ENCODE peak calls at places on chromosomes 12 and 14, in nine cellular contexts. Z, A, P, R, T, O, L, S and G are unnamed samples.

GRCh38 chr12:10210225-10210624 is 2.5 kb upstream of the GABARAPL1 start:
- DNase-seq in A (no peak), P (no peak), L (no peak), S (no peak), T (no peak), Z (no peak), O (no peak), R (no peak), G (no peak)

GRCh38 chr12:10853746-10854145 is 4.5 kb upstream of the PRR4 start:
- DNase-seq in L (no peak), O (no peak), T (no peak), S (no peak), A (no peak), P (no peak), Z (no peak), R (no peak), G (no peak)

GRCh38 chr12:23952071-23952470 is 2.6 kb upstream of the SOX5 start:
- DNase-seq in R (no peak), S (no peak), Z (no peak), O (no peak), L (no peak), T (no peak), P (no peak), A (no peak), G (no peak)

GRCh38 chr14:29927596-29928341 is at the start of gene PRKD1:
- DNase-seq in P (no peak), A (peak), T (peak), L (peak), S (peak), Z (peak), R (peak), O (peak), G (peak)

GRCh38 chr12:93540506-93540905 is 32.0 kb upstream of the SOCS2 start:
- DNase-seq in Z (no peak), A (no peak), S (no peak), O (no peak), L (no peak), T (no peak), P (no peak), R (no peak), G (no peak)

GRCh38 chr12:52506858-52507715 is 13.1 kb downstream of the KRT5 start:
- DNase-seq in T (no peak), Z (no peak), R (no peak), O (no peak), L (no peak), P (peak), A (peak), S (no peak), G (no peak)

GRCh38 chr14:101075801-101076413 is 172.4 kb upstream of the RTL1 start:
- DNase-seq in Z (peak), A (no peak), T (no peak), P (no peak), S (peak), R (no peak), L (no peak), O (no peak), G (no peak)

GRCh38 chr14:78010688-78011087 is 159.5 kb upstream of the NRXN3 start:
- DNase-seq in A (peak), P (no peak), Z (no peak), S (no peak), T (no peak), L (no peak), R (no peak), O (no peak), G (no peak)

GRCh38 chr12:118064608-118065007 is 3.6 kb upstream of the WSB2 start:
- DNase-seq in P (no peak), Z (no peak), O (no peak), S (no peak), A (no peak), R (no peak), L (no peak), T (no peak), G (no peak)

GRCh38 chr12:15278816-15279658 is 43.3 kb upstream of the PTPRO start:
- DNase-seq in S (peak), R (peak), A (peak), O (peak), P (no peak), T (peak), Z (peak), L (no peak), G (peak)

GRCh38 chr14:104450811-104451401 is 128.7 kb upstream of the C14orf180 start:
- DNase-seq in S (peak), T (peak), Z (peak), O (peak), P (no peak), L (no peak), A (no peak), R (no peak), G (no peak)

GRCh38 chr12:14768823-14769405 is 34.4 kb downstream of the WBP11 start:
- DNase-seq in P (no peak), L (no peak), T (no peak), Z (no peak), S (peak), A (peak), O (peak), R (peak), G (peak)

GRCh38 chr12:85029456-85029855 is 6.6 kb downstream of the TSPAN19 start:
- DNase-seq in R (no peak), O (no peak), Z (no peak), L (no peak), S (no peak), P (no peak), A (peak), T (no peak), G (no peak)

GRCh38 chr12:120388711-120389431 is 19.9 kb upstream of the MSI1 start:
- DNase-seq in P (no peak), Z (no peak), S (no peak), R (no peak), T (no peak), O (no peak), L (no peak), A (no peak), G (no peak)

GRCh38 chr12:49296836-49297694 is 2.1 kb downstream of the PRPH start:
- DNase-seq in R (peak), T (peak), O (peak), S (peak), Z (peak), L (no peak), A (no peak), P (no peak), G (peak)

GRCh38 chr12:89461649-89462612 is 62.7 kb downstream of the GALNT4 start:
- DNase-seq in Z (no peak), R (no peak), O (no peak), S (no peak), P (peak), L (no peak), A (peak), T (no peak), G (no peak)
- H3K4me3 ChIP-seq in Z (peak), R (no peak), O (no peak), S (no peak), P (no peak), L (no peak), A (peak), T (no peak), G (no peak)

GRCh38 chr12:75816892-75817291 is 214.7 kb downstream of the PHLDA1 start:
- DNase-seq in S (no peak), O (no peak), A (peak), R (no peak), P (no peak), Z (no peak), L (no peak), T (no peak), G (no peak)
- TF ChIP-seq CTCF in S (no peak), O (no peak), A (no peak), R (peak), P (no peak), Z (no peak), L (peak), T (no peak), G (no peak)

DNA sequence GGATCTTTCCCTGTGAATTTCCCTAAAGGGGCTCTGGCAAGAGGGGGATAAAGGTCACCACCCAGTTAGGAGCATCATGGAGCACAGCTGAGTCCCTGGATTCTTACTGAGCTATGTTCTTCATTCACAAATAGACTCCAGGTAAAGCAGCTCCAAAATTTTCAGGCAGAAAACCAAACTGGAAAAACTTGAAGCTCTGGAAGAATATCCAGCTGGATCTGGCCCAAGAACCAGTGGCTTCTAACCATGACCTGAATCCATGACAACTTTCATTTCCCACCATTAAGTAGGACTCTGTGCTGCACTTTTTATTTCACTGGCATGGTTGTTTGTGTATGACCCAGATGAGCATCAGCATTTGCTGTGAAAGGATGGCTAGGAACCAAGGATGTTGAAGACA is 180.4 kb upstream of the FKBP4 start:
- DNase-seq in P (no peak), L (no peak), A (no peak), S (no peak), O (no peak), Z (no peak), R (no peak), T (no peak), G (no peak)
- H3K4me3 ChIP-seq in P (no peak), L (no peak), A (no peak), S (no peak), O (no peak), Z (no peak), R (no peak), T (no peak), G (no peak)

GRCh38 chr14:34365309-34365915 is 96.6 kb downstream of the SPTSSA start:
- DNase-seq in S (no peak), T (no peak), A (no peak), O (no peak), P (no peak), Z (no peak), L (no peak), R (no peak), G (no peak)
- TF ChIP-seq CTCF in S (peak), T (no peak), A (peak), O (no peak), P (peak), Z (peak), L (peak), R (peak), G (no peak)

GRCh38 chr14:36580856-36581831 is 1.3 kb downstream of the NKX2-8 start:
- DNase-seq in L (no peak), A (peak), T (no peak), O (no peak), S (peak), P (no peak), R (peak), Z (peak), G (no peak)
- H3K4me3 ChIP-seq in L (no peak), A (peak), T (peak), O (peak), S (peak), P (peak), R (no peak), Z (peak), G (no peak)

GRCh38 chr12:105570944-105571343 is 240.5 kb downstream of the C12orf75 start:
- DNase-seq in Z (no peak), T (no peak), R (no peak), S (no peak), L (no peak), O (no peak), A (no peak), P (no peak), G (no peak)

GRCh38 chr12:105574056-105574715 is 243.7 kb downstream of the C12orf75 start:
- DNase-seq in R (no peak), L (no peak), Z (no peak), T (no peak), P (no peak), O (no peak), S (no peak), A (peak), G (no peak)

GRCh38 chr12:105569886-105570285 is 239.4 kb downstream of the C12orf75 start:
- DNase-seq in L (no peak), A (peak), T (no peak), O (no peak), R (no peak), S (no peak), Z (no peak), P (no peak), G (no peak)

DNA sequence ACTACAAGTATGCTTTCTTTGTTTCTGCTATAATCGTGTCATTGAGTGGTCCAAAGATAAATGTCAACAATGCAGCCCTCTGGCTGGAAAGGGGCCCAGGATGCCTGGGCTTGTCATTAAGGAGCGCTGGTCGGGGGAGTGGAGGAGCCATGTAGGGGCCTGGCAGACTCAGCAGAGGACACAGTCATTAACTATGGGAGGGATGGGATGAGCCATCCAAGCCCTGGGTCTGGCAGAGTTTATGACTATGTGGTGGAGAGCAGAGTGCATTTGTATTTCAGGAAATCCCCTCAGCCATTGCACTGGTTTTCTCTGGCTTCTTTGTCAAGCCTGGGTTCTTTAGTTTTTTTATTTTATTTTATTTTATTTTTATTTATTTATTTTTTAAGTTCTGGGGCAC is 243.1 kb downstream of the C12orf75 start:
- DNase-seq in A (peak), L (no peak), R (no peak), Z (no peak), O (no peak), S (no peak), P (no peak), T (no peak), G (no peak)
- TF ChIP-seq CTCF in A (no peak), L (no peak), R (no peak), Z (no peak), O (no peak), S (no peak), P (no peak), T (no peak), G (no peak)

GRCh38 chr14:59154383-59154782 is 34.1 kb upstream of the DAAM1 start:
- DNase-seq in A (no peak), S (no peak), P (no peak), Z (no peak), L (no peak), O (no peak), T (no peak), R (no peak), G (no peak)
- H3K4me3 ChIP-seq in A (no peak), S (no peak), P (no peak), Z (no peak), L (no peak), O (no peak), T (no peak), R (no peak), G (no peak)

GRCh38 chr12:107221909-107222308 is 128.6 kb upstream of the CRY1 start:
- DNase-seq in O (no peak), P (no peak), T (no peak), S (no peak), Z (no peak), A (no peak), R (no peak), L (no peak), G (no peak)

GRCh38 chr12:107228076-107228475 is 134.7 kb upstream of the CRY1 start:
- DNase-seq in Z (no peak), T (no peak), R (no peak), L (no peak), S (no peak), A (no peak), P (no peak), O (no peak), G (no peak)

GRCh38 chr12:107225626-107226025 is 132.3 kb upstream of the CRY1 start:
- DNase-seq in T (no peak), P (no peak), A (peak), R (no peak), O (no peak), Z (no peak), S (no peak), L (no peak), G (no peak)

GRCh38 chr12:107219301-107219700 is 126.0 kb upstream of the CRY1 start:
- DNase-seq in L (no peak), A (no peak), R (no peak), S (no peak), T (no peak), P (no peak), Z (no peak), O (no peak), G (no peak)

GRCh38 chr12:107223816-107224215 is 130.5 kb upstream of the CRY1 start:
- DNase-seq in O (no peak), R (no peak), S (no peak), T (no peak), Z (no peak), P (no peak), A (peak), L (no peak), G (no peak)
- TF ChIP-seq CTCF in O (no peak), R (no peak), S (no peak), T (no peak), Z (no peak), P (no peak), A (no peak), L (no peak), G (no peak)

DNA sequence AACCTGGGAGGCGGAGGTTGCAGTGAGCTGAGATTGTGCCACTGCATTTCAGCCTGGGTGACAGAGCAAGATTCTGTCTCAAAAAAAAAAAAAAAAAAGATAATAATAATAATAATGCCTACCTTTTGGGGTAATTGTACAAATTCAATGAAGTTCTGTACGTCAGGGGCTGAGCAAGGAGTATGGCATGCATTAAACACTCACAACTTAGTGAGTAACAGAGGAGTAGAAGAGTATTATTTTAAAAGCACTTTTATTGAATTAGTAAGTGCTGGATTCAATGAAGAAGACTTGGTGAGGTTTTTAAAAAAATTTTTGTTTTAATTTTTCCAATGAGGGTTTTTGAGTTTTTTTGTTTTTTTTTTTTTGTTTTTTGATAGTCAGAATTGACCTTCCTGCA is 783.6 kb upstream of the TBX3 start:
- DNase-seq in T (no peak), P (no peak), O (no peak), A (peak), L (no peak), Z (no peak), S (no peak), R (no peak), G (no peak)
- H3K4me3 ChIP-seq in T (no peak), P (no peak), O (no peak), A (no peak), L (no peak), Z (no peak), S (no peak), R (no peak), G (no peak)

DNA sequence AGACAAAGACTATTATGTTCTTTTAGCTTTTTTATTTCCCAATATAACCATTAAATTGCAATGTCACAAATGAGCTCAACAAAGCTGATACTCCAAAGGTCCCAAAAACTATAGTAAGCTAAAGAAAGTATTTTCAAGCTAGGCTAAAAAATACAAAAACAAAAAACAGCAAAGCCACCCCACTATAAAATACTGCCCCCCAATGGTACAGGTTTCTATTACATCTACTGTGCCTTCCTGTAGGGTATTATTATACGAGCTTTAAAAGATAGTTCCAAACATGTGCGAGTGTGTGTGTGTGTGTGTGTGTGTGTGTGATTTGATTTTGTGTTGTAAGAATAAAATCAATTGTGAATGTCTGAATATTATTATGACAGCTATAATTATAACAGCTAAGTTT is 1.1 kb downstream of the IFNG start:
- DNase-seq in P (no peak), S (no peak), O (no peak), R (no peak), T (no peak), Z (no peak), A (no peak), L (no peak), G (no peak)
- TF ChIP-seq CTCF in P (peak), S (no peak), O (no peak), R (peak), T (no peak), Z (peak), A (peak), L (peak), G (no peak)